ENCODE peak calls at places on chromosome X, in ten cellular contexts. U is bronchial epithelial cell, G is upper lobe of right lung, N is OCI-LY7, J is lung, C is AG10803, Z is psoas muscle, H is IMR-90, K is astrocyte of the spinal cord, F is pancreas. B is an unnamed sample.

GRCh38 chrX:120769576-120770341 is 105.9 kb downstream of the CT47B1 start:
- DNase-seq in U (peak; percentile 73), G (no peak), N (peak; percentile 68), J (no peak), C (peak; percentile 91), Z (no peak), H (peak; percentile 19), K (peak; percentile 66), F (no peak), B (peak; percentile 82)

GRCh38 chrX:48498374-48498809 is 10.4 kb upstream of the PORCN start:
- DNase-seq in U (peak; percentile 84), G (no peak), N (no peak), J (no peak), C (peak; percentile 64), Z (no peak), H (peak; percentile 74), K (peak; percentile 68), F (no peak), B (peak; percentile 64)

GRCh38 chrX:13507893-13508292 is 61.5 kb upstream of the EGFL6 start:
- DNase-seq in U (no peak), G (no peak), N (no peak), J (no peak), C (no peak), Z (no peak), H (no peak), K (no peak), F (no peak), B (no peak)

GRCh38 chrX:7146703-7147430 is 645 bp upstream of the STS start:
- DNase-seq in U (no peak), G (no peak), N (peak; percentile 59), J (peak; percentile 51), C (no peak), Z (peak; percentile 54), H (no peak), K (peak; percentile 16), F (no peak), B (peak; percentile 14)

GRCh38 chrX:127030011-127030738 is 210.6 kb downstream of the PRR32 start:
- DNase-seq in U (no peak), G (no peak), N (no peak), J (no peak), C (no peak), Z (no peak), H (no peak), K (no peak), F (no peak), B (no peak)

GRCh38 chrX:118579417-118579816 is 83.8 kb downstream of the DOCK11 start:
- DNase-seq in U (no peak), G (no peak), N (no peak), J (no peak), C (no peak), Z (no peak), H (no peak), K (no peak), F (no peak), B (no peak)

GRCh38 chrX:71098302-71098701 is 2.7 kb downstream of the FOXO4 start:
- DNase-seq in U (peak; percentile 13), G (peak; percentile 75), N (peak; percentile 77), J (peak; percentile 44), C (peak; percentile 35), Z (peak; percentile 61), H (peak; percentile 23), K (peak; percentile 29), F (no peak), B (peak; percentile 45)

GRCh38 chrX:42246814-42247213 is 323.5 kb upstream of the CASK start:
- DNase-seq in U (peak; percentile 15), G (no peak), N (no peak), J (peak; percentile 52), C (peak; percentile 9), Z (no peak), H (no peak), K (no peak), F (no peak), B (peak; percentile 46)

GRCh38 chrX:118520206-118520857 is 24.7 kb downstream of the DOCK11 start:
- DNase-seq in U (peak; percentile 56), G (no peak), N (no peak), J (no peak), C (peak; percentile 75), Z (no peak), H (peak; percentile 80), K (peak; percentile 71), F (no peak), B (peak; percentile 73)

GRCh38 chrX:80216086-80216485 is 201.5 kb downstream of the TBX22 start:
- DNase-seq in U (peak; percentile 87), G (no peak), N (no peak), J (no peak), C (peak; percentile 18), Z (no peak), H (no peak), K (no peak), F (no peak), B (peak; percentile 30)

GRCh38 chrX:37959212-37960021 is 46.9 kb upstream of the SYTL5 start:
- DNase-seq in U (no peak), G (no peak), N (no peak), J (no peak), C (no peak), Z (no peak), H (no peak), K (no peak), F (no peak), B (no peak)

DNA sequence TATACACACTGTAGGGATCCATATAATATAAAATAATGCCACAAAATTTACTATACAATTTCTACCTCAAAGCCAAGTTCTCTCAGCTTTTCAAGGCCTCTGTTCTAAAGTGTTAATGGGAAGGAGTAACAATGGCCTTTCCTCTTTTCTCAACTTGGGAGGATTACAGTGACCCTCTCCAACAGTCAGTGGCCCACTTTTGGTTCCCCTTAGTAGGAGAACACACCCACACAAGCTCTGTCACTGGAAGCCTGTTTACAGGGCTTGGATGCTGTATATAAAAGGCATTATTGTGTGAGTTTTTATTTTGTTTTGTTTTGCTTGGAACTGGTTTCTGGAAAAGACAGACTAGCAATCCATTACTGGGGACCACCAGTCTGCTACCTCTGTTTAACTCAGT is 1.8 kb downstream of the ARHGEF6 start:
- DNase-seq in U (no peak), G (no peak), N (no peak), J (no peak), C (no peak), Z (no peak), H (no peak), K (no peak), F (no peak), B (no peak)
- H3K4me3 ChIP-seq in U (no peak overlapping the region), G (peak overlapping the region; percentile 47), N (peak overlapping the region; percentile 80), J (no peak overlapping the region), C (no peak overlapping the region), Z (peak overlapping the region; percentile 63), H (no peak overlapping the region), K (no peak overlapping the region), F (no peak overlapping the region), B (no peak overlapping the region)

GRCh38 chrX:69285881-69286545 is 120.8 kb upstream of the PJA1 start:
- DNase-seq in U (no peak), G (peak; percentile 76), N (peak; percentile 49), J (peak; percentile 53), C (no peak), Z (peak; percentile 68), H (no peak), K (peak; percentile 5), F (peak; percentile 90), B (peak; percentile 56)
- TF ChIP-seq CTCF in U (peak; percentile 75), G (peak; percentile 79), N (peak; percentile 71), J (peak; percentile 56), C (peak; percentile 69), Z (peak; percentile 79), H (peak; percentile 73), K (peak; percentile 88), F (peak; percentile 92), B (peak; percentile 81)

GRCh38 chrX:153968255-153968654 is 3.4 kb downstream of the HCFC1 start:
- DNase-seq in U (no peak), G (no peak), N (no peak), J (no peak), C (no peak), Z (no peak), H (no peak), K (no peak), F (no peak), B (no peak)
- H3K4me3 ChIP-seq in U (no peak overlapping the region), G (peak overlapping the region; percentile 68), N (peak overlapping the region; percentile 78), J (no peak overlapping the region), C (peak overlapping the region; percentile 89), Z (peak overlapping the region; percentile 80), H (no peak overlapping the region), K (no peak overlapping the region), F (no peak overlapping the region), B (peak overlapping the region; percentile 80)

DNA sequence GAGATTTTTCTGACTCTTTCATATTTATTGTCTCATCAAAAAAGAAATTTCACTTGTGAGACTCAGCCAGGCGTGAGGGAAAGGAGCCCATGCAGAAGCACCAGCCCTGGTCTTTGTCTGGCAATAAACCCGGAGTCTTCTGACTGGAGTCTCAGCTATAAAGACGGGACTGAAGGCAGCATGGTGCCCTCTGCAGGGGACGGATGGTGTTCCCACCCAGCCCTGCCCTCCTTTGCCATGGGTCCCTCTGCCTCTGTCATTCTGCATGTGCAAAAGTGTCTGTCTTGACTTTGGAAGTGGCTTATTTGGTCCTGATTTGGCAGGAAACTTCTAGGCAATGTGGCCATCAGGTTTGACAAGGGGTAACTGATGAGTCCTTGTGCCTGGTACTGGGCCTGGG is 14.3 kb downstream of the ZNF185 start:
- DNase-seq in U (no peak), G (no peak), N (no peak), J (no peak), C (no peak), Z (no peak), H (no peak), K (no peak), F (no peak), B (no peak)
- TF ChIP-seq CTCF in U (peak; percentile 8), G (no peak), N (peak; percentile 32), J (no peak), C (no peak), Z (no peak), H (no peak), K (peak; percentile 15), F (no peak), B (no peak)

GRCh38 chrX:16547644-16548043 is 102.3 kb upstream of the S100G start:
- DNase-seq in U (no peak), G (no peak), N (no peak), J (no peak), C (no peak), Z (no peak), H (no peak), K (no peak), F (no peak), B (no peak)

GRCh38 chrX:16544969-16545368 is 105.0 kb upstream of the S100G start:
- DNase-seq in U (no peak), G (no peak), N (no peak), J (no peak), C (no peak), Z (no peak), H (no peak), K (no peak), F (no peak), B (no peak)
- H3K4me3 ChIP-seq in U (no peak overlapping the region), G (no peak overlapping the region), N (no peak overlapping the region), J (no peak overlapping the region), C (no peak overlapping the region), Z (no peak overlapping the region), H (no peak overlapping the region), K (no peak overlapping the region), F (no peak overlapping the region), B (no peak overlapping the region)

DNA sequence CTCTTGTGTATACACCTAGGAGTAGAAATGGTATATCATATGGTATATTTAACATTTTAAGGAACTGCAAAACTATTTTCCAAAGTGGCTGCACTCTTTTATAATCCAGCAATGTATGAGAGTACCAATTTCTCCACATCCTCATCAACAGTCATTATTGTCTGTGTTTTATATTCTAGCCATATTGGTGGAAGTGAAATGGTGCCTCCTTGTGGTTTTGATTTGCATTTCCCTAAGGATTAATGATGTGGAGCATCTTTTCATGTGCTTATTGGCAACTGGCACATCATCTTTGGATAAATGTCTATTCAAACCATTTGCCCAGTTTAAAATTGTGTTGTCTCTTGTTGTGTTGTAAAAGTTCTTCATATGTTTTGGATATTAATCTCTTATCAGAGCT is 9.6 kb downstream of the BMP15 start:
- DNase-seq in U (peak; percentile 40), G (no peak), N (no peak), J (no peak), C (peak; percentile 11), Z (no peak), H (peak; percentile 18), K (peak; percentile 10), F (no peak), B (peak; percentile 20)
- TF ChIP-seq CTCF in U (peak; percentile 44), G (peak; percentile 41), N (peak; percentile 17), J (no peak), C (peak; percentile 48), Z (peak; percentile 14), H (peak; percentile 49), K (peak; percentile 43), F (peak; percentile 28), B (peak; percentile 25)